ENCODE peak calls at places on chromosome 21, in six cellular contexts. U is stomach; C is psoas muscle; L is hepatocyte; W is effector memory CD4-positive, alpha-beta T cell; E is CD8-positive, alpha-beta memory T cell. D is an unnamed sample.

GRCh38 chr21:34008618-34009017 is 64.8 kb upstream of the MRPS6 start:
- DNase-seq in L (no peak), U (no peak), E (no peak), C (no peak), W (no peak), D (no peak)

GRCh38 chr21:45864436-45864835 is 117.1 kb upstream of the COL6A1 start:
- DNase-seq in U (no peak), L (no peak), C (no peak), E (no peak), W (no peak), D (no peak)

GRCh38 chr21:41381731-41382130 is 19.9 kb downstream of the MX2 start:
- DNase-seq in U (no peak), L (no peak), W (no peak), E (no peak), C (no peak), D (no peak)

GRCh38 chr21:44507673-44508425 is 32.1 kb downstream of the KRTAP10-1 start:
- DNase-seq in U (no peak), E (no peak), L (no peak), W (no peak), C (no peak), D (no peak)

GRCh38 chr21:35265170-35265877 is 216.2 kb upstream of the RUNX1 start:
- DNase-seq in C (no peak), L (no peak), U (no peak), E (no peak), W (no peak), D (no peak)

GRCh38 chr21:33036430-33037162 is 10.9 kb downstream of the OLIG2 start:
- DNase-seq in C (no peak), U (peak), W (peak), L (no peak), E (no peak), D (no peak)

GRCh38 chr21:38798481-38798882 is 7.2 kb upstream of the ETS2 start:
- DNase-seq in U (peak), L (peak), E (no peak), C (no peak), W (no peak), D (no peak)

GRCh38 chr21:41294548-41295231 is 21.9 kb upstream of the FAM3B start:
- DNase-seq in W (no peak), L (no peak), U (no peak), E (no peak), C (no peak), D (no peak)

GRCh38 chr21:46117586-46118304 is 19.8 kb downstream of the COL6A2 start:
- DNase-seq in E (no peak), L (no peak), C (peak), W (no peak), U (no peak), D (peak)

GRCh38 chr21:45513003-45513706 is 29.1 kb downstream of the SLC19A1 start:
- DNase-seq in E (no peak), L (no peak), U (peak), C (peak), W (no peak), D (peak)

GRCh38 chr21:28018741-28019669 is 973.7 kb downstream of the LTN1 start:
- DNase-seq in U (no peak), C (peak), E (no peak), W (no peak), L (peak), D (no peak)

GRCh38 chr21:22965455-22966125 is 1967.4 kb downstream of the NCAM2 start:
- DNase-seq in W (no peak), U (no peak), C (no peak), L (no peak), E (no peak), D (no peak)

GRCh38 chr21:29506214-29506613 is 207.5 kb downstream of the BACH1 start:
- DNase-seq in W (no peak), E (no peak), C (no peak), L (no peak), U (no peak), D (no peak)
- H3K4me3 ChIP-seq in W (no peak), E (no peak), C (no peak), L (no peak), U (no peak), D (no peak)

GRCh38 chr21:42924433-42924751 is 1.0 kb downstream of the ERVH48-1 start:
- DNase-seq in W (no peak), C (no peak), E (no peak), U (no peak), L (no peak), D (no peak)
- H3K4me3 ChIP-seq in W (no peak), C (no peak), E (no peak), U (no peak), L (no peak), D (no peak)

GRCh38 chr21:17050646-17051045 is 462.2 kb upstream of the CXADR start:
- DNase-seq in U (no peak), C (no peak), W (no peak), L (no peak), E (no peak), D (no peak)
- H3K4me3 ChIP-seq in U (no peak), C (no peak), W (no peak), L (no peak), E (no peak), D (no peak)

DNA sequence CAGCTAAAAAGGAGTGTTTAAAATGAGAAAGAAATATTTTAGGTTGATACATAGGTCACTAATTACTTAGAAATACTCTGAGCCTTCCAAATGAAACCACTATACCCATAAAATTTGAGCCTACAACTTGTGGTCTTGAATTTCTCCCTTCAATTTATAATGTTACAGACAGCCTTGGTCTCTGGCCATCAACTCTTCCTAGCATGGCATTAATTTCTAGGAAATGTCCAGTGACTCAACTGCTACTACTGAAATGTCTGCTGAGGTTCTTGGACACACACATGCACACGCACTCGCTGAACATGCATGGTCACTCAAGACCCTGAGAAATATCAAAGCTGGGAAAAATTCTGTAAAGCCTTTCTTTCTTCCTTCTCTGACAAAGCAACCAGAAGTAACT is 61.1 kb upstream of the SAMSN1 start:
- DNase-seq in E (no peak), U (no peak), C (no peak), W (no peak), L (no peak), D (no peak)
- H3K4me3 ChIP-seq in E (no peak), U (no peak), C (no peak), W (no peak), L (no peak), D (no peak)